ENCODE peak calls at places on chromosomes 2 and 18, in nine cellular contexts. Q is neural progenitor cell; H is suprapubic skin; C is choroid plexus epithelial cell; T is uterus; Y is gastrocnemius medialis; A is AG10803; X is CD8-positive, alpha-beta T cell; J is IMR-90. S is an unnamed sample.

GRCh38 chr2:68357608-68358337 is 7.3 kb upstream of the PLEK start:
- DNase-seq in H (no peak), A (peak; percentile 56), Y (peak; percentile 9), T (peak; percentile 25), Q (peak; percentile 73), X (no peak), C (peak; percentile 76), J (peak; percentile 58), S (no peak)

GRCh38 chr2:152405206-152406118 is 70.5 kb downstream of the FMNL2 start:
- DNase-seq in H (no peak), J (peak; percentile 42), A (peak; percentile 31), Y (peak; percentile 46), C (no peak), Q (no peak), T (no peak), X (no peak), S (no peak)

GRCh38 chr2:54935389-54935788 is 114.9 kb downstream of the RTN4 start:
- DNase-seq in T (no peak), H (no peak), C (no peak), X (no peak), Q (no peak), A (no peak), Y (no peak), J (no peak), S (no peak)

GRCh38 chr2:1750935-1751767 is 6.8 kb upstream of the PXDN start:
- DNase-seq in T (peak; percentile 76), A (peak; percentile 86), Y (no peak), Q (peak; percentile 82), C (peak; percentile 91), H (no peak), X (no peak), J (peak; percentile 86), S (no peak)

GRCh38 chr2:42328148-42328833 is 32.7 kb downstream of the COX7A2L start:
- DNase-seq in A (peak; percentile 50), H (no peak), J (peak; percentile 57), C (peak; percentile 73), X (no peak), Y (no peak), T (no peak), Q (no peak), S (no peak)

GRCh38 chr2:203200866-203201265 is 38.0 kb upstream of the CYP20A1 start:
- DNase-seq in Y (no peak), J (no peak), C (no peak), X (no peak), Q (no peak), T (no peak), A (no peak), H (no peak), S (no peak)

GRCh38 chr18:13562494-13563029 is 163.8 kb downstream of the FAM210A start:
- DNase-seq in A (no peak), Q (no peak), Y (no peak), C (no peak), X (no peak), T (no peak), J (no peak), H (no peak), S (no peak)

GRCh38 chr2:108591163-108591562 is 56.9 kb downstream of the LIMS1 start:
- DNase-seq in X (no peak), J (no peak), C (no peak), Y (no peak), T (no peak), H (no peak), Q (no peak), A (no peak), S (no peak)

GRCh38 chr18:24497052-24497754 is 36.8 kb downstream of the HRH4 start:
- DNase-seq in C (peak; percentile 45), X (no peak), Y (no peak), H (no peak), Q (no peak), T (no peak), J (peak; percentile 65), A (peak; percentile 84), S (no peak)

GRCh38 chr2:108905906-108906305 is 83.1 kb downstream of the EDAR start:
- DNase-seq in J (no peak), Q (no peak), C (no peak), A (no peak), T (no peak), Y (no peak), X (no peak), H (peak; percentile 67), S (no peak)

GRCh38 chr2:221671515-221671914 is 99.4 kb upstream of the EPHA4 start:
- DNase-seq in X (no peak), A (no peak), Y (no peak), H (no peak), T (no peak), J (peak; percentile 59), C (no peak), Q (no peak), S (no peak)

GRCh38 chr2:52918551-52918950 is 849.1 kb upstream of the CHAC2 start:
- DNase-seq in J (peak; percentile 93), T (no peak), H (no peak), Y (no peak), A (no peak), C (peak; percentile 81), Q (no peak), X (no peak), S (peak; percentile 7)

GRCh38 chr2:178700922-178701342 is 106.3 kb downstream of the TTN start:
- DNase-seq in Y (no peak), H (no peak), A (peak; percentile 34), J (peak; percentile 35), X (no peak), C (peak; percentile 54), Q (peak; percentile 44), T (no peak), S (no peak)

GRCh38 chr2:22991844-22992243 is 393.1 kb upstream of the KLHL29 start:
- DNase-seq in C (no peak), J (no peak), X (no peak), Q (no peak), A (no peak), Y (no peak), H (no peak), T (no peak), S (no peak)

GRCh38 chr2:12809526-12809925 is 92.8 kb downstream of the TRIB2 start:
- DNase-seq in X (no peak), Q (no peak), C (no peak), J (no peak), A (no peak), Y (no peak), T (no peak), H (no peak), S (no peak)

GRCh38 chr18:3450358-3451107 is 561 bp downstream of the TGIF1 start:
- DNase-seq in A (peak; percentile 78), T (peak; percentile 75), Q (peak; percentile 40), C (peak; percentile 88), Y (peak; percentile 57), H (peak; percentile 88), X (peak; percentile 71), J (peak; percentile 73), S (no peak)

GRCh38 chr2:160984426-160985077 is 175.7 kb upstream of the TANK start:
- DNase-seq in Q (no peak), A (peak; percentile 43), C (peak; percentile 15), J (no peak), T (no peak), X (no peak), H (no peak), Y (peak; percentile 30), S (no peak)

GRCh38 chr2:176075476-176075875 is 8.3 kb downstream of the EVX2 start:
- DNase-seq in A (no peak), H (no peak), C (no peak), Y (no peak), T (no peak), Q (peak; percentile 73), X (no peak), J (no peak), S (no peak)

GRCh38 chr2:180196419-180196977 is 189.4 kb upstream of the CWC22 start:
- DNase-seq in Y (no peak), T (no peak), Q (no peak), A (no peak), C (no peak), H (no peak), J (no peak), X (no peak), S (no peak)

GRCh38 chr2:201882353-201883095 is 76.2 kb downstream of the CDK15 start:
- DNase-seq in A (peak; percentile 74), H (peak; percentile 79), X (no peak), J (peak; percentile 70), C (peak; percentile 52), Y (no peak), Q (peak; percentile 53), T (no peak), S (no peak)
- H3K4me3 ChIP-seq in A (no peak overlapping the region), H (peak overlapping the region; percentile 9), X (no peak overlapping the region), J (no peak overlapping the region), C (peak overlapping the region; percentile 11), Y (peak overlapping the region; percentile 4), Q (no peak overlapping the region), T (no peak overlapping the region), S (no peak overlapping the region)

DNA sequence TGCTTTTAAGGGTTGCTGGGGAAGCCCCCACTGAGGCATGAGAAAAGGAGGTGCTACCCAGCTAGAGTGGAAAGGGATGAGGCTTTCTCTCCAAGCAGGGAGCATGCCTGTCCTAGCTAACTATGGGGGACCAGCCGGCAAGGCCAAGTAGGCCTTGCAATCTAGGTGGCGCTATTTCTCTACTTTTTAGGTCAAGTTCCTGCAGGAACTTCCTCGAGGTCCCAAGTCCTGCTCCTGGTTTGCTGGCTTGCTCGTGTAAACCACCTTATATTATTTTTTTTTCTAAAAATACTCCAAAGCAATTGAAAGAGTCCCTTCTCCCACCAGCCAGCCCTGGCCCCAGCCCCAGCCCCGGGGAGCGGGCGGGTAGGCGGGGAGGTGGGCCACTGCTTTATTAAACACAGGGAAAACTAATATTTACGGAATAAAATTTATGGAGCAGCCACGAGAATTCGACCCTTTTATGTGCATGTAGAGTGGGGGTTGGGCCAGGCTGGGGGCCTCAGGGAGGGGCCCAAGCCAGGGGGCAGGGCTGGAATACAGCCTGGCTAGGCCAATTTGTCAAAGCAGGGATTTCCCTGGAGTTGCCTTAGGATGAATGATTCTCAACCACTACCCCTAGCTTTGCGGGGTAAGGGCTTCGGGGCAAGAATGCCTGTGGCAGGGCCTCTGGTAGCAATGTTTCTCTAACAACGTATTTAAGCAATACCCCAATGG is 12.8 kb upstream of the IHH start:
- DNase-seq in J (peak; percentile 72), X (no peak), H (no peak), Y (no peak), C (peak; percentile 85), T (no peak), Q (peak; percentile 87), A (peak; percentile 67), S (peak; percentile 26)
- TF ChIP-seq CTCF in J (peak; percentile 72), X (no peak), H (peak; percentile 28), Y (peak; percentile 19), C (peak; percentile 82), T (peak; percentile 24), Q (peak; percentile 74), A (peak; percentile 62), S (peak; percentile 63)

DNA sequence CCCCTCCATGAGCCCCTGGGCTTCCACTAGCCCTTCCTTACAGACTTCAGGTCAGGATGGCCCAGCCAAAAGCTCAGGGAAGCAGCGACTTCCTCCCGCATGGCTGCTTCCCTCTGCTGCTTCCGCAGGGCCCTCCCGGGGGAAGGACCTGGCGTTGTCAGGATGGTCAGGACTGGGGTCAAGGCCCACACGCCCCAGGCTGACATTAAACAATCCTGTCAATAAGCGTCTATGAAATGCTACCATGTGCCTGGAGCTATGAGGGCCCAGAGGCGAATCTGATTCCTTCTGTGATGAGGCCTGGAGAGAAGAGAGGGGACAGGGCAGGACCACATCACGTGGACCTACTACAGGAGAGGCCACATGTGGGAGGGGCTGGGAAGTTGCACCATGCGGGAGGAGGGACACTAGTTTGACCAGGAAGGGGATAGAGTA is 17.3 kb downstream of the CYS1 start:
- DNase-seq in T (no peak), Y (no peak), C (no peak), A (no peak), J (no peak), H (no peak), Q (no peak), X (no peak), S (no peak)
- H3K4me3 ChIP-seq in T (no peak overlapping the region), Y (no peak overlapping the region), C (no peak overlapping the region), A (no peak overlapping the region), J (no peak overlapping the region), H (no peak overlapping the region), Q (no peak overlapping the region), X (no peak overlapping the region), S (no peak overlapping the region)

GRCh38 chr2:78682781-78683180 is 342.7 kb upstream of the REG3G start:
- DNase-seq in J (no peak), Q (no peak), Y (no peak), H (no peak), A (no peak), X (no peak), C (peak; percentile 18), T (no peak), S (no peak)
- TF ChIP-seq CTCF in J (no peak), Q (no peak), Y (no peak), H (no peak), A (no peak), X (no peak), C (no peak), T (no peak), S (no peak)